ENCODE peak calls at places on chromosomes 16 and 17, in ten cellular contexts. N is Peyer's patch, Y is mesenchymal stem cell, P is tibial nerve, O is heart left ventricle, H is A549, Q is upper lobe of right lung, U is aorta, L is AG04450, B is foreskin fibroblast. X is an unnamed sample.

GRCh38 chr17:75553553-75554110 is 28.1 kb downstream of the LLGL2 start:
- DNase-seq in N (no peak), Y (peak), P (no peak), O (no peak), H (no peak), Q (no peak), U (no peak), L (no peak), B (no peak), X (no peak)

GRCh38 chr17:58109197-58109596 is 26.0 kb downstream of the DYNLL2 start:
- DNase-seq in N (no peak), Y (no peak), P (no peak), O (no peak), H (no peak), Q (no peak), U (no peak), L (no peak), B (no peak), X (no peak)

GRCh38 chr17:70041061-70041460 is 34.0 kb upstream of the KCNJ16 start:
- DNase-seq in N (no peak), Y (no peak), P (no peak), O (no peak), H (no peak), Q (no peak), U (no peak), L (no peak), B (no peak), X (no peak)

GRCh38 chr16:1054660-1055556 is 17.6 kb upstream of the SSTR5 start:
- DNase-seq in N (peak), Y (peak), P (peak), O (peak), H (peak), Q (peak), U (peak), L (peak), B (peak), X (peak)

GRCh38 chr16:83913234-83913633 is 14.3 kb downstream of the MLYCD start:
- DNase-seq in N (no peak), Y (no peak), P (no peak), O (peak), H (no peak), Q (no peak), U (no peak), L (no peak), B (peak), X (no peak)

GRCh38 chr17:10518271-10519037 is at the start of gene MYH1:
- DNase-seq in N (no peak), Y (no peak), P (no peak), O (no peak), H (no peak), Q (no peak), U (no peak), L (no peak), B (no peak), X (no peak)

GRCh38 chr17:39144414-39144813 is 7.0 kb downstream of the PLXDC1 start:
- DNase-seq in N (no peak), Y (peak), P (peak), O (peak), H (no peak), Q (peak), U (peak), L (peak), B (peak), X (peak)

GRCh38 chr16:20768818-20769217 is 5.0 kb downstream of the ACSM3 start:
- DNase-seq in N (no peak), Y (no peak), P (no peak), O (no peak), H (no peak), Q (no peak), U (no peak), L (no peak), B (no peak), X (no peak)

GRCh38 chr16:66905633-66906539 is 12.8 kb downstream of the CDH16 start:
- DNase-seq in N (no peak), Y (no peak), P (no peak), O (peak), H (no peak), Q (no peak), U (no peak), L (no peak), B (no peak), X (no peak)

GRCh38 chr16:86863609-86864008 is 285.3 kb downstream of the FOXL1 start:
- DNase-seq in N (no peak), Y (no peak), P (no peak), O (no peak), H (no peak), Q (no peak), U (no peak), L (no peak), B (no peak), X (no peak)

GRCh38 chr17:16027708-16028584 is 28.3 kb downstream of the TTC19 start:
- DNase-seq in N (no peak), Y (peak), P (no peak), O (no peak), H (peak), Q (no peak), U (no peak), L (peak), B (peak), X (peak)

GRCh38 chr16:72129976-72130656 is 36.5 kb downstream of the DHX38 start:
- DNase-seq in N (no peak), Y (no peak), P (no peak), O (no peak), H (no peak), Q (peak), U (no peak), L (no peak), B (no peak), X (no peak)

GRCh38 chr16:87369117-87369775 is 14.3 kb downstream of the FBXO31 start:
- DNase-seq in N (no peak), Y (no peak), P (no peak), O (no peak), H (no peak), Q (no peak), U (no peak), L (no peak), B (no peak), X (no peak)

GRCh38 chr17:16417896-16418683 is 2.7 kb downstream of the TRPV2 start:
- DNase-seq in N (no peak), Y (peak), P (no peak), O (no peak), H (no peak), Q (no peak), U (no peak), L (no peak), B (peak), X (peak)

GRCh38 chr17:48059125-48059668 is 11.0 kb downstream of the NFE2L1 start:
- DNase-seq in N (no peak), Y (no peak), P (no peak), O (no peak), H (no peak), Q (no peak), U (no peak), L (no peak), B (no peak), X (no peak)

GRCh38 chr16:84086357-84086756 is 30.4 kb downstream of the MBTPS1 start:
- DNase-seq in N (no peak), Y (no peak), P (no peak), O (peak), H (no peak), Q (no peak), U (no peak), L (no peak), B (no peak), X (no peak)

GRCh38 chr16:12678983-12679382 is 124.7 kb downstream of the CPPED1 start:
- DNase-seq in N (no peak), Y (no peak), P (no peak), O (no peak), H (no peak), Q (no peak), U (no peak), L (no peak), B (no peak), X (no peak)

GRCh38 chr16:57531253-57531575 is 5.2 kb downstream of the CCDC102A start:
- DNase-seq in N (no peak), Y (no peak), P (no peak), O (no peak), H (no peak), Q (no peak), U (no peak), L (no peak), B (no peak), X (no peak)

GRCh38 chr16:21156767-21157467 is 1.6 kb upstream of the LDAF1 start:
- DNase-seq in N (no peak), Y (peak), P (peak), O (peak), H (peak), Q (no peak), U (no peak), L (no peak), B (peak), X (peak)

GRCh38 chr16:26765087-26765486 is 301.6 kb upstream of the C16orf82 start:
- DNase-seq in N (no peak), Y (no peak), P (no peak), O (peak), H (peak), Q (no peak), U (no peak), L (no peak), B (no peak), X (no peak)

GRCh38 chr17:78560731-78561130 is 16.5 kb downstream of the DNAH17 start:
- DNase-seq in N (no peak), Y (no peak), P (no peak), O (no peak), H (no peak), Q (no peak), U (no peak), L (no peak), B (no peak), X (no peak)

GRCh38 chr16:66166451-66166850 is 200.0 kb upstream of the CDH5 start:
- DNase-seq in N (no peak), Y (no peak), P (no peak), O (no peak), H (no peak), Q (no peak), U (no peak), L (no peak), B (no peak), X (peak)

GRCh38 chr16:12158428-12158827 is 181.9 kb downstream of the SNX29 start:
- DNase-seq in N (no peak), Y (peak), P (no peak), O (no peak), H (no peak), Q (peak), U (no peak), L (no peak), B (peak), X (peak)

GRCh38 chr16:87829988-87830672 is 39.2 kb downstream of the SLC7A5 start:
- DNase-seq in N (no peak), Y (no peak), P (no peak), O (no peak), H (peak), Q (no peak), U (no peak), L (no peak), B (no peak), X (no peak)

GRCh38 chr17:76238847-76239537 is 1.3 kb downstream of the RNF157 start:
- DNase-seq in N (no peak), Y (no peak), P (no peak), O (no peak), H (no peak), Q (no peak), U (no peak), L (no peak), B (no peak), X (no peak)

GRCh38 chr17:5122586-5123342 is 6.9 kb downstream of the USP6 start:
- DNase-seq in N (no peak), Y (peak), P (no peak), O (peak), H (no peak), Q (peak), U (no peak), L (no peak), B (peak), X (no peak)

GRCh38 chr16:566475-567361 is at the start of gene NHLRC4:
- DNase-seq in N (peak), Y (peak), P (peak), O (peak), H (no peak), Q (no peak), U (peak), L (no peak), B (peak), X (peak)

GRCh38 chr16:2532494-2533141 is 1.4 kb upstream of the CEMP1 start:
- DNase-seq in N (peak), Y (peak), P (peak), O (peak), H (no peak), Q (peak), U (peak), L (no peak), B (peak), X (peak)

GRCh38 chr16:88839026-88839529 is 17.7 kb downstream of the GALNS start:
- DNase-seq in N (no peak), Y (no peak), P (no peak), O (no peak), H (peak), Q (no peak), U (peak), L (no peak), B (no peak), X (no peak)

GRCh38 chr16:2386990-2387389 is 42.3 kb upstream of the CCNF start:
- DNase-seq in N (no peak), Y (no peak), P (no peak), O (no peak), H (peak), Q (no peak), U (no peak), L (no peak), B (no peak), X (no peak)

GRCh38 chr16:79437764-79438728 is 162.5 kb downstream of the MAF start:
- DNase-seq in N (no peak), Y (no peak), P (no peak), O (no peak), H (no peak), Q (peak), U (peak), L (no peak), B (no peak), X (no peak)

GRCh38 chr17:43803758-43804157 is 23.5 kb downstream of the CFAP97D1 start:
- DNase-seq in N (no peak), Y (no peak), P (no peak), O (no peak), H (no peak), Q (no peak), U (no peak), L (no peak), B (peak), X (peak)

GRCh38 chr17:68512967-68513474 is 791 bp downstream of the PRKAR1A start:
- DNase-seq in N (no peak), Y (peak), P (peak), O (peak), H (peak), Q (no peak), U (no peak), L (no peak), B (peak), X (peak)

GRCh38 chr17:77842148-77842905 is 116.2 kb upstream of the TNRC6C start:
- DNase-seq in N (no peak), Y (no peak), P (no peak), O (no peak), H (no peak), Q (peak), U (no peak), L (no peak), B (peak), X (peak)

GRCh38 chr16:51154271-51155171 is 3.5 kb upstream of the SALL1 start:
- DNase-seq in N (no peak), Y (peak), P (no peak), O (no peak), H (no peak), Q (no peak), U (no peak), L (no peak), B (no peak), X (no peak)

GRCh38 chr16:84396537-84397008 is 28.2 kb downstream of the ATP2C2 start:
- DNase-seq in N (no peak), Y (peak), P (no peak), O (no peak), H (peak), Q (peak), U (no peak), L (no peak), B (peak), X (peak)

GRCh38 chr16:4392382-4393242 is 21.0 kb downstream of the VASN start:
- DNase-seq in N (no peak), Y (no peak), P (no peak), O (no peak), H (no peak), Q (no peak), U (peak), L (peak), B (peak), X (peak)

GRCh38 chr16:47142469-47143328 is 1.0 kb downstream of the NETO2 start:
- DNase-seq in N (peak), Y (peak), P (no peak), O (peak), H (peak), Q (peak), U (peak), L (no peak), B (peak), X (peak)

GRCh38 chr16:82192665-82193064 is 22.6 kb upstream of the MPHOSPH6 start:
- DNase-seq in N (no peak), Y (peak), P (peak), O (no peak), H (no peak), Q (no peak), U (no peak), L (peak), B (peak), X (peak)

DNA sequence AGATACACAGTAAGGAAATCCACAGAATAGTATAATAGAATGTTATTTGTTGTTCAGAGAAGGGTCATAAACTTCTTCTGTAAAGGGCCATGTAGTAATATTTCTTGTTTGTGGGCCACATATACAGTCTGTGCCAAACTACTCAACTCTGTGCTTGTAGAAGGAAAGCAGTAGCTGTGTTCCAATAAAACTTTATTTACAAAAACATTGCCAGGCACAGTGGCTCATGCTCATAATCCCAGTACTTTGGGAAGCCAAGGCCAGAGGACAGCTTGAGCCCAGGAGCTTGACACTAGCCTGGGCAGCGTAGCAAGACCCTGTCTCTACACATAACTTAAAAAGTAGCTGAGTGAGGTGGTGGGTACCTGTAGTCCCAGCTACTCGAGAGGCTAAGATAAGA is 612.8 kb upstream of the PSMD7 start:
- DNase-seq in N (no peak), Y (no peak), P (no peak), O (no peak), H (no peak), Q (no peak), U (no peak), L (no peak), B (no peak), X (no peak)
- H3K4me3 ChIP-seq in N (no peak), Y (no peak), P (no peak), O (no peak), H (no peak), Q (no peak), U (no peak), L (no peak), B (no peak), X (no peak)

DNA sequence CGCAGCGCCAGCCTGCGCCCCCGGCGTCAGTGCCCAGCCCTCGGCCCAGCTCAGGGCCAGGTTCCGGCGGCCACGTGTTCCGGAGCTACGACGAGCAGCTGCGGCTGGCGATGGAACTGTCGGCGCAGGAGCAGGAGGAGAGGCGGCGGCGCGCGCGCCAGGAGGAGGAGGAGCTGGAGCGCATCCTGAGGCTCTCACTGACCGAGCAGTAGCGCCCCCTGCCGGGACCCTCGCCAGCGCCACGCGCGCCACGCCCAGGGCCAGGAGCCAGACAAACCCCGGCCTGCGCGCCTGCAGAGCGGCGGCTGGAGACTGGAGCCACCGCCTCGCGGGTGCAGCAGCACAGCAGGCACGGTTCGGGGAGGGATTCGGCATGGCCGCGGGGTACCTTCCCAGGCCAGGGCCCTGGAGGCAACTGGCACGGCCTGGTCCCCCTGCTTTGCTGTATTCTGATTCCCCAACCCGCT is 9.3 kb downstream of the CORO6 start:
- DNase-seq in N (peak), Y (peak), P (peak), O (peak), H (peak), Q (peak), U (peak), L (no peak), B (peak), X (peak)
- H3K4me3 ChIP-seq in N (peak), Y (peak), P (peak), O (peak), H (peak), Q (peak), U (no peak), L (no peak), B (peak), X (peak)

GRCh38 chr16:11022002-11022401 is 77.6 kb downstream of the CLEC16A start:
- DNase-seq in N (no peak), Y (no peak), P (no peak), O (no peak), H (no peak), Q (no peak), U (no peak), L (no peak), B (no peak), X (no peak)

GRCh38 chr16:11025120-11025531 is 80.8 kb downstream of the CLEC16A start:
- DNase-seq in N (no peak), Y (peak), P (no peak), O (no peak), H (no peak), Q (no peak), U (no peak), L (no peak), B (no peak), X (no peak)

GRCh38 chr16:11020792-11021440 is 76.6 kb downstream of the CLEC16A start:
- DNase-seq in N (no peak), Y (no peak), P (no peak), O (no peak), H (no peak), Q (no peak), U (no peak), L (no peak), B (peak), X (peak)

GRCh38 chr16:11023640-11024039 is 79.3 kb downstream of the CLEC16A start:
- DNase-seq in N (no peak), Y (no peak), P (no peak), O (no peak), H (no peak), Q (no peak), U (no peak), L (no peak), B (no peak), X (no peak)

GRCh38 chr16:11024333-11025053 is 80.1 kb downstream of the CLEC16A start:
- DNase-seq in N (no peak), Y (no peak), P (no peak), O (no peak), H (peak), Q (no peak), U (no peak), L (no peak), B (no peak), X (no peak)
- H3K4me3 ChIP-seq in N (no peak), Y (no peak), P (no peak), O (no peak), H (no peak), Q (no peak), U (no peak), L (no peak), B (no peak), X (no peak)

GRCh38 chr17:7355053-7355452 is at the start of gene TMEM95:
- DNase-seq in N (no peak), Y (no peak), P (no peak), O (peak), H (no peak), Q (peak), U (no peak), L (no peak), B (peak), X (peak)
- H3K4me3 ChIP-seq in N (no peak), Y (peak), P (no peak), O (no peak), H (no peak), Q (no peak), U (no peak), L (peak), B (peak), X (peak)

GRCh38 chr16:10866196-10866976 is 10.6 kb upstream of the CIITA start:
- DNase-seq in N (peak), Y (no peak), P (no peak), O (peak), H (no peak), Q (no peak), U (no peak), L (no peak), B (no peak), X (peak)
- H3K4me3 ChIP-seq in N (no peak), Y (no peak), P (no peak), O (peak), H (no peak), Q (peak), U (no peak), L (no peak), B (no peak), X (no peak)

GRCh38 chr16:17104654-17105053 is 366.1 kb downstream of the XYLT1 start:
- DNase-seq in N (no peak), Y (no peak), P (no peak), O (no peak), H (no peak), Q (no peak), U (no peak), L (no peak), B (no peak), X (no peak)
- H3K4me3 ChIP-seq in N (no peak), Y (no peak), P (no peak), O (no peak), H (no peak), Q (no peak), U (no peak), L (no peak), B (no peak), X (no peak)

X was measured in fibroblast of the aortic adventitia.